ENCODE peak calls at places on chromosomes 5 and 9, in six cellular contexts. H is right lobe of liver, Z is gastrocnemius medialis, G is endothelial cell of umbilical vein, T is HepG2, E is A549. S is an unnamed sample.

GRCh38 chr5:93088566-93088965 is 492.5 kb downstream of the NR2F1-AS1 start:
- DNase-seq in H (no peak), Z (no peak), G (no peak), T (no peak), E (no peak), S (peak)

GRCh38 chr9:72856985-72857631 is 95.7 kb downstream of the ALDH1A1 start:
- DNase-seq in H (no peak), Z (no peak), G (peak), T (peak), E (peak), S (peak)

GRCh38 chr9:134066923-134067851 is 639 bp downstream of the BRD3 start:
- DNase-seq in H (peak), Z (no peak), G (peak), T (no peak), E (peak), S (peak)

GRCh38 chr5:56055859-56056258 is 61.1 kb upstream of the IL6ST start:
- DNase-seq in H (no peak), Z (no peak), G (no peak), T (no peak), E (no peak), S (no peak)

GRCh38 chr9:76255781-76256455 is 138.3 kb downstream of the RFK start:
- DNase-seq in H (no peak), Z (peak), G (no peak), T (no peak), E (peak), S (no peak)

GRCh38 chr5:133353741-133354140 is 258.6 kb downstream of the FSTL4 start:
- DNase-seq in H (no peak), Z (no peak), G (no peak), T (no peak), E (no peak), S (no peak)

GRCh38 chr5:170517411-170517810 is 13.6 kb downstream of the KCNIP1 start:
- DNase-seq in H (no peak), Z (no peak), G (no peak), T (no peak), E (no peak), S (no peak)

GRCh38 chr9:1941989-1942388 is 73.2 kb upstream of the SMARCA2 start:
- DNase-seq in H (no peak), Z (no peak), G (peak), T (no peak), E (no peak), S (no peak)

GRCh38 chr5:58094031-58094430 is 365.9 kb downstream of the PLK2 start:
- DNase-seq in H (no peak), Z (no peak), G (no peak), T (no peak), E (peak), S (no peak)

GRCh38 chr5:144183254-144183889 is 12.7 kb downstream of the KCTD16 start:
- DNase-seq in H (no peak), Z (no peak), G (peak), T (no peak), E (peak), S (no peak)

GRCh38 chr5:167030500-167031120 is 1260.8 kb upstream of the WWC1 start:
- DNase-seq in H (no peak), Z (no peak), G (no peak), T (no peak), E (peak), S (no peak)

GRCh38 chr9:89719202-89719601 is 114.4 kb downstream of the GADD45G start:
- DNase-seq in H (no peak), Z (no peak), G (no peak), T (no peak), E (no peak), S (no peak)

GRCh38 chr9:136671646-136672430 is 9.1 kb downstream of the EGFL7 start:
- DNase-seq in H (no peak), Z (no peak), G (peak), T (no peak), E (no peak), S (peak)

GRCh38 chr9:99876190-99876589 is 30.3 kb upstream of the STX17 start:
- DNase-seq in H (no peak), Z (no peak), G (no peak), T (no peak), E (no peak), S (no peak)

GRCh38 chr9:28073278-28073677 is 500.0 kb upstream of the C9orf72 start:
- DNase-seq in H (no peak), Z (no peak), G (peak), T (peak), E (peak), S (peak)

GRCh38 chr5:174532453-174533126 is 191.8 kb upstream of the MSX2 start:
- DNase-seq in H (peak), Z (peak), G (peak), T (peak), E (peak), S (peak)

GRCh38 chr9:107688728-107689127 is 199.2 kb upstream of the KLF4 start:
- DNase-seq in H (no peak), Z (no peak), G (no peak), T (no peak), E (no peak), S (no peak)

GRCh38 chr5:173515526-173515925 is 100.9 kb downstream of the BOD1 start:
- DNase-seq in H (no peak), Z (no peak), G (no peak), T (no peak), E (peak), S (no peak)

GRCh38 chr5:175263776-175264175 is 180.2 kb downstream of the DRD1 start:
- DNase-seq in H (no peak), Z (no peak), G (no peak), T (no peak), E (no peak), S (no peak)

GRCh38 chr9:114275246-114275994 is 47.5 kb upstream of the ORM1 start:
- DNase-seq in H (peak), Z (no peak), G (no peak), T (no peak), E (no peak), S (peak)

GRCh38 chr5:179147991-179148702 is 88.0 kb downstream of the ZNF354C start:
- DNase-seq in H (peak), Z (no peak), G (no peak), T (no peak), E (no peak), S (no peak)

GRCh38 chr9:127968046-127968445 is 12.7 kb downstream of the EEIG1 start:
- DNase-seq in H (no peak), Z (no peak), G (peak), T (no peak), E (peak), S (no peak)

GRCh38 chr9:74284596-74284995 is 212.5 kb upstream of the RORB start:
- DNase-seq in H (no peak), Z (no peak), G (no peak), T (no peak), E (no peak), S (no peak)

GRCh38 chr9:4020038-4020746 is 279.7 kb downstream of the GLIS3 start:
- DNase-seq in H (no peak), Z (no peak), G (no peak), T (no peak), E (no peak), S (no peak)

GRCh38 chr5:133247881-133248642 is 196.2 kb downstream of the HSPA4 start:
- DNase-seq in H (no peak), Z (peak), G (peak), T (peak), E (peak), S (no peak)

GRCh38 chr9:121634329-121634784 is 17.1 kb upstream of the DAB2IP start:
- DNase-seq in H (no peak), Z (no peak), G (no peak), T (peak), E (no peak), S (no peak)

GRCh38 chr9:105329729-105330082 is 85.3 kb downstream of the SLC44A1 start:
- DNase-seq in H (no peak), Z (no peak), G (no peak), T (no peak), E (no peak), S (no peak)

GRCh38 chr5:65809817-65810531 is 88.0 kb downstream of the NLN start:
- DNase-seq in H (no peak), Z (no peak), G (no peak), T (no peak), E (peak), S (peak)

DNA sequence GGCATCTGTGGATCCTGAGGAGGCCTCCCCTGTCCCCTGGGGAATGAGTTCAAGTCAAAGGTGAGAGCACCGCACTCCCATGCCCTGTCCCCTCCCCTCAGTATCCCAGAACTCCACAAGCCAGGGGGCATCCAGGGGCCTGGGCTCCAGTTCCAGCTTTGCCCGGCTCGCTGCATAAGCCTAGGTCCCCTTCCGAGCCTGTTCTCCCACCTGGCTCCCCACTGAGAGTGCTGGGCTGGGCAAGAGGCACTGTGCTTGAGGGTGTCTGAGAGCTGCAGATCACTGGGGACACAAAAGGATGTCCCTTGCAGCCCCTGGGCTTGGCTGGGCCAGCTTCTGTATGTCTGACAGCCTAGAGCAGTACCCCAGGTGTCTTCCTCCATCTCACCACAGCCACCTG is 4.6 kb downstream of the DOK3 start:
- DNase-seq in H (no peak), Z (no peak), G (no peak), T (no peak), E (no peak), S (no peak)
- TF ChIP-seq POLR2A in H (no peak), Z (no peak), G (no peak), T (no peak), E (no peak), S (no peak)

DNA sequence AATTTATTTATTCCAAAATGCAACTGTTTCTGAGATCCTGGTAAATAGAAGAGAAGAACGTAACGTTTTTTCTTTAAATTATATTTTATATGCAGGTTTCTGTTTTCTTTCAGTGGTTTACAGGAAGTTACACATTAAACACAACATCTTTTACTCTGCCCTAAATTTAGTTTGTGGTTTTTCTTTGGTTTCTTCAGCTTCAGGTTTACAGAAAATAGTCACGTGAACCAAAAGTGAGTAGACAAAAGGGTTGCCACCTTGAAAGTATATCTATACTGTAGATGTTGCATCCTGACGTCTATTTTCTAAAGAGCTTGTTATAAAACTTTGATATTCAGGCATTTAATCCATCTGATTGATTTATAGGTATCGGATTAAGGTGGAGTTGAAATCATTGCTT is 1236.6 kb downstream of the MAT2B start:
- DNase-seq in H (no peak), Z (no peak), G (no peak), T (no peak), E (no peak), S (no peak)
- H3K27ac ChIP-seq in H (no peak), Z (no peak), G (no peak), T (no peak), E (no peak), S (no peak)

DNA sequence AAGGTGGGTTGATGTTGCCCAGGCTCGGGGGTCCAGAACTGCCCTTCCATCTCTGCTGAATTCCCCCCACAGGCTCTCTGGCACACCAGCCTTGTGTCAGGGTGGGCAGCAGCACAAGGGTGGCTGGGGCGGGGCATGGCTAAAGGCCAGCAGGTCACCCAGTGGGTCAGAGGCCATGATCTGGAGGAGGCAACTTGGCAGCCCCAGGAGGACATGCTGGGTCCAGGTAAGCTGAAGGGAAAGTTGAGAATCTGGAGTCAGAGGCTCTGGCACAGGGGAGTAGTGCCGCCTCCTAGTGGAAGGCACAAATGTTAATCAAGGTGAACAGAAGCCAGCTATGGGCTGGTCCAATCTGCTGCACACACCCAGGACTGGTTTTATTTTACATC is 6.2 kb downstream of the TMEM8B start:
- DNase-seq in H (peak), Z (no peak), G (no peak), T (no peak), E (no peak), S (no peak)
- TF ChIP-seq CTCF in H (no peak), Z (no peak), G (peak), T (no peak), E (no peak), S (no peak)

DNA sequence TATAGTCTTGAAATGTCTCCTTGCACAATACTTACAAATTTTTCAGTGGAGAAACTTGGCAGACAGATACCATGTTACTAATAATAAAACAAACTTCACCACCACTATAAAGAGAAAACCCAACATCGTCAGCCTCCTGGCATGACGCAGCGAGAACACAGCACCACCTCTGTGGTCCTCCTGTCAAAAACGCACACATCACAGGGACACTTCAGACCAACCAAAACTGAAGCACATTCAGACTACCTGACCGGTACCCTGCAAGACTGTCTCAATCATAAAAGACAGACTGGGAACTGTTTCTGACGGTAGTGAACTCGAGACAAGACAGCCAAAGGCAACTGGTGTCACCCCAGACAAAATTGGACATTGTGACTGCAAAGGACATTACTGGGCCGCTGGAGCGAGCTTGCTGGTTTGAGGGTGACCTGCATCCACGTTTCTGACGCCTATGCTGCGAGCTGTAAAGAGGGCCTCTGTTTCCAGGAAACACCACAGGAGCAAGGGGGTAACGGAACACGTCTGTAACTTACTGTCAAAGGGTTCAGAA is 34.4 kb downstream of the NSUN2 start:
- DNase-seq in H (no peak), Z (no peak), G (no peak), T (no peak), E (no peak), S (no peak)
- TF ChIP-seq POLR2A in H (no peak), Z (no peak), G (no peak), T (no peak), E (no peak), S (no peak)